ENCODE peak calls at places on chromosomes 3 and 15, in six cellular contexts. One of them, this sample, is unnamed.
A peak's percentile ranks its signal among the peaks of the same experiment; 100 is the strongest.

GRCh38 chr3:141335531-141336042 is 32.7 kb upstream of the ZBTB38 start:
- DNase-seq in right cardiac atrium: no peak
- DNase-seq in CD8-positive, alpha-beta memory T cell: no peak
- DNase-seq in GM12891: no peak
- DNase-seq in stimulated activated CD8-positive, alpha-beta memory T cell treated with anti-CD3 and anti-CD28 coated beads, Interleukin-7, amount 100 ng/mL, for 1 hour: no peak
- DNase-seq in T-helper 1 cell: no peak
- DNase-seq in this sample: no peak

GRCh38 chr3:124084398-124084881 is 92.5 kb upstream of the ROPN1 start:
- DNase-seq in stimulated activated CD8-positive, alpha-beta memory T cell treated with anti-CD3 and anti-CD28 coated beads, Interleukin-7, amount 100 ng/mL, for 1 hour: no peak
- DNase-seq in T-helper 1 cell: no peak
- DNase-seq in GM12891: no peak
- DNase-seq in CD8-positive, alpha-beta memory T cell: no peak
- DNase-seq in right cardiac atrium: no peak
- DNase-seq in this sample: no peak

GRCh38 chr3:143653493-143653892 is 194.8 kb downstream of the SLC9A9 start:
- DNase-seq in right cardiac atrium: no peak
- DNase-seq in GM12891: no peak
- DNase-seq in T-helper 1 cell: no peak
- DNase-seq in stimulated activated CD8-positive, alpha-beta memory T cell treated with anti-CD3 and anti-CD28 coated beads, Interleukin-7, amount 100 ng/mL, for 1 hour: no peak
- DNase-seq in CD8-positive, alpha-beta memory T cell: no peak
- DNase-seq in this sample: no peak

GRCh38 chr3:171323934-171324535 is 136.2 kb downstream of the TNIK start:
- DNase-seq in stimulated activated CD8-positive, alpha-beta memory T cell treated with anti-CD3 and anti-CD28 coated beads, Interleukin-7, amount 100 ng/mL, for 1 hour: no peak
- DNase-seq in right cardiac atrium: no peak
- DNase-seq in T-helper 1 cell: no peak
- DNase-seq in GM12891: no peak
- DNase-seq in CD8-positive, alpha-beta memory T cell: no peak
- DNase-seq in this sample: no peak

GRCh38 chr3:128551464-128551863 is 58.5 kb upstream of the GATA2 start:
- DNase-seq in GM12891: no peak
- DNase-seq in stimulated activated CD8-positive, alpha-beta memory T cell treated with anti-CD3 and anti-CD28 coated beads, Interleukin-7, amount 100 ng/mL, for 1 hour: no peak
- DNase-seq in right cardiac atrium: no peak
- DNase-seq in T-helper 1 cell: no peak
- DNase-seq in CD8-positive, alpha-beta memory T cell: no peak
- DNase-seq in this sample: no peak

GRCh38 chr3:48702320-48702921 is 14.6 kb downstream of the IP6K2 start:
- DNase-seq in GM12891: no peak
- DNase-seq in CD8-positive, alpha-beta memory T cell: no peak
- DNase-seq in stimulated activated CD8-positive, alpha-beta memory T cell treated with anti-CD3 and anti-CD28 coated beads, Interleukin-7, amount 100 ng/mL, for 1 hour: no peak
- DNase-seq in T-helper 1 cell: no peak
- DNase-seq in right cardiac atrium: no peak
- DNase-seq in this sample: no peak

GRCh38 chr3:32359766-32360513 is 31.7 kb upstream of the CMTM7 start:
- DNase-seq in stimulated activated CD8-positive, alpha-beta memory T cell treated with anti-CD3 and anti-CD28 coated beads, Interleukin-7, amount 100 ng/mL, for 1 hour: no peak
- DNase-seq in right cardiac atrium: no peak
- DNase-seq in T-helper 1 cell: no peak
- DNase-seq in GM12891: no peak
- DNase-seq in CD8-positive, alpha-beta memory T cell: no peak
- DNase-seq in this sample: no peak

GRCh38 chr3:196431193-196432136 is 762 bp downstream of the UBXN7 start:
- DNase-seq in right cardiac atrium: peak; percentile 73
- DNase-seq in T-helper 1 cell: peak; percentile 6
- DNase-seq in stimulated activated CD8-positive, alpha-beta memory T cell treated with anti-CD3 and anti-CD28 coated beads, Interleukin-7, amount 100 ng/mL, for 1 hour: no peak
- DNase-seq in CD8-positive, alpha-beta memory T cell: peak; percentile 51
- DNase-seq in GM12891: no peak
- DNase-seq in this sample: no peak

GRCh38 chr3:134367412-134367811 is 6.8 kb downstream of the AMOTL2 start:
- DNase-seq in T-helper 1 cell: no peak
- DNase-seq in right cardiac atrium: peak; percentile 47
- DNase-seq in GM12891: no peak
- DNase-seq in CD8-positive, alpha-beta memory T cell: no peak
- DNase-seq in stimulated activated CD8-positive, alpha-beta memory T cell treated with anti-CD3 and anti-CD28 coated beads, Interleukin-7, amount 100 ng/mL, for 1 hour: no peak
- DNase-seq in this sample: no peak

GRCh38 chr15:75921732-75922703 is 18.3 kb downstream of the FBXO22 start:
- DNase-seq in stimulated activated CD8-positive, alpha-beta memory T cell treated with anti-CD3 and anti-CD28 coated beads, Interleukin-7, amount 100 ng/mL, for 1 hour: no peak
- DNase-seq in T-helper 1 cell: peak; percentile 8
- DNase-seq in right cardiac atrium: no peak
- DNase-seq in CD8-positive, alpha-beta memory T cell: no peak
- DNase-seq in GM12891: no peak
- DNase-seq in this sample: peak; percentile 88

GRCh38 chr15:77753238-77753873 is 120.6 kb upstream of the LINGO1 start:
- DNase-seq in T-helper 1 cell: no peak
- DNase-seq in right cardiac atrium: no peak
- DNase-seq in CD8-positive, alpha-beta memory T cell: no peak
- DNase-seq in GM12891: no peak
- DNase-seq in stimulated activated CD8-positive, alpha-beta memory T cell treated with anti-CD3 and anti-CD28 coated beads, Interleukin-7, amount 100 ng/mL, for 1 hour: no peak
- DNase-seq in this sample: no peak

GRCh38 chr3:58041826-58042324 is 33.7 kb downstream of the FLNB start:
- DNase-seq in stimulated activated CD8-positive, alpha-beta memory T cell treated with anti-CD3 and anti-CD28 coated beads, Interleukin-7, amount 100 ng/mL, for 1 hour: no peak
- DNase-seq in T-helper 1 cell: no peak
- DNase-seq in CD8-positive, alpha-beta memory T cell: no peak
- DNase-seq in right cardiac atrium: no peak
- DNase-seq in GM12891: peak; percentile 32
- DNase-seq in this sample: no peak

GRCh38 chr3:8793242-8793641 is 23.8 kb upstream of the OXTR start:
- DNase-seq in CD8-positive, alpha-beta memory T cell: no peak
- DNase-seq in stimulated activated CD8-positive, alpha-beta memory T cell treated with anti-CD3 and anti-CD28 coated beads, Interleukin-7, amount 100 ng/mL, for 1 hour: no peak
- DNase-seq in GM12891: no peak
- DNase-seq in right cardiac atrium: no peak
- DNase-seq in T-helper 1 cell: no peak
- DNase-seq in this sample: no peak

GRCh38 chr3:184377882-184378445 is at the start of gene THPO:
- DNase-seq in stimulated activated CD8-positive, alpha-beta memory T cell treated with anti-CD3 and anti-CD28 coated beads, Interleukin-7, amount 100 ng/mL, for 1 hour: no peak
- DNase-seq in right cardiac atrium: peak; percentile 73
- DNase-seq in GM12891: no peak
- DNase-seq in CD8-positive, alpha-beta memory T cell: no peak
- DNase-seq in T-helper 1 cell: no peak
- DNase-seq in this sample: no peak

GRCh38 chr3:140092883-140093536 is 158.0 kb downstream of the CLSTN2 start:
- DNase-seq in right cardiac atrium: no peak
- DNase-seq in CD8-positive, alpha-beta memory T cell: no peak
- DNase-seq in GM12891: peak; percentile 12
- DNase-seq in stimulated activated CD8-positive, alpha-beta memory T cell treated with anti-CD3 and anti-CD28 coated beads, Interleukin-7, amount 100 ng/mL, for 1 hour: no peak
- DNase-seq in T-helper 1 cell: no peak
- DNase-seq in this sample: no peak

GRCh38 chr15:44501768-44502366 is 35.1 kb upstream of the EIF3J start:
- DNase-seq in right cardiac atrium: no peak
- DNase-seq in GM12891: peak; percentile 12
- DNase-seq in T-helper 1 cell: no peak
- DNase-seq in CD8-positive, alpha-beta memory T cell: no peak
- DNase-seq in stimulated activated CD8-positive, alpha-beta memory T cell treated with anti-CD3 and anti-CD28 coated beads, Interleukin-7, amount 100 ng/mL, for 1 hour: no peak
- DNase-seq in this sample: no peak

GRCh38 chr3:52453496-52454234 is at the start of gene TNNC1:
- DNase-seq in stimulated activated CD8-positive, alpha-beta memory T cell treated with anti-CD3 and anti-CD28 coated beads, Interleukin-7, amount 100 ng/mL, for 1 hour: no peak
- DNase-seq in GM12891: no peak
- DNase-seq in CD8-positive, alpha-beta memory T cell: no peak
- DNase-seq in T-helper 1 cell: no peak
- DNase-seq in right cardiac atrium: peak; percentile 85
- DNase-seq in this sample: no peak

GRCh38 chr15:90364251-90364650 is 12.2 kb downstream of the ZNF774 start:
- DNase-seq in GM12891: no peak
- DNase-seq in right cardiac atrium: no peak
- DNase-seq in CD8-positive, alpha-beta memory T cell: no peak
- DNase-seq in T-helper 1 cell: no peak
- DNase-seq in stimulated activated CD8-positive, alpha-beta memory T cell treated with anti-CD3 and anti-CD28 coated beads, Interleukin-7, amount 100 ng/mL, for 1 hour: no peak
- DNase-seq in this sample: no peak

GRCh38 chr3:84836961-84837360 is 121.8 kb upstream of the CADM2 start:
- DNase-seq in GM12891: no peak
- DNase-seq in T-helper 1 cell: no peak
- DNase-seq in CD8-positive, alpha-beta memory T cell: no peak
- DNase-seq in right cardiac atrium: no peak
- DNase-seq in stimulated activated CD8-positive, alpha-beta memory T cell treated with anti-CD3 and anti-CD28 coated beads, Interleukin-7, amount 100 ng/mL, for 1 hour: no peak
- DNase-seq in this sample: no peak

GRCh38 chr3:176951586-176952292 is 245.5 kb downstream of the TBL1XR1 start:
- DNase-seq in GM12891: no peak
- DNase-seq in stimulated activated CD8-positive, alpha-beta memory T cell treated with anti-CD3 and anti-CD28 coated beads, Interleukin-7, amount 100 ng/mL, for 1 hour: no peak
- DNase-seq in CD8-positive, alpha-beta memory T cell: no peak
- DNase-seq in right cardiac atrium: no peak
- DNase-seq in T-helper 1 cell: no peak
- DNase-seq in this sample: no peak

GRCh38 chr15:20644026-20644425 is 102.4 kb upstream of the GOLGA6L6 start:
- DNase-seq in CD8-positive, alpha-beta memory T cell: no peak
- DNase-seq in stimulated activated CD8-positive, alpha-beta memory T cell treated with anti-CD3 and anti-CD28 coated beads, Interleukin-7, amount 100 ng/mL, for 1 hour: no peak
- DNase-seq in GM12891: no peak
- DNase-seq in right cardiac atrium: peak; percentile 25
- DNase-seq in T-helper 1 cell: no peak
- DNase-seq in this sample: no peak

GRCh38 chr3:77601853-77602440 is 562.0 kb downstream of the ROBO2 start:
- DNase-seq in stimulated activated CD8-positive, alpha-beta memory T cell treated with anti-CD3 and anti-CD28 coated beads, Interleukin-7, amount 100 ng/mL, for 1 hour: no peak
- DNase-seq in right cardiac atrium: no peak
- DNase-seq in T-helper 1 cell: no peak
- DNase-seq in GM12891: no peak
- DNase-seq in CD8-positive, alpha-beta memory T cell: no peak
- DNase-seq in this sample: no peak

GRCh38 chr3:148757238-148757930 is 59.7 kb downstream of the AGTR1 start:
- DNase-seq in T-helper 1 cell: no peak
- DNase-seq in stimulated activated CD8-positive, alpha-beta memory T cell treated with anti-CD3 and anti-CD28 coated beads, Interleukin-7, amount 100 ng/mL, for 1 hour: no peak
- DNase-seq in GM12891: no peak
- DNase-seq in right cardiac atrium: no peak
- DNase-seq in CD8-positive, alpha-beta memory T cell: no peak
- DNase-seq in this sample: no peak

GRCh38 chr3:100163787-100164186 is 49.5 kb upstream of the FILIP1L start:
- DNase-seq in right cardiac atrium: no peak
- DNase-seq in CD8-positive, alpha-beta memory T cell: no peak
- DNase-seq in T-helper 1 cell: no peak
- DNase-seq in GM12891: no peak
- DNase-seq in stimulated activated CD8-positive, alpha-beta memory T cell treated with anti-CD3 and anti-CD28 coated beads, Interleukin-7, amount 100 ng/mL, for 1 hour: no peak
- DNase-seq in this sample: no peak

GRCh38 chr15:88655780-88656488 is 17.1 kb downstream of the ISG20 start:
- DNase-seq in CD8-positive, alpha-beta memory T cell: no peak
- DNase-seq in T-helper 1 cell: no peak
- DNase-seq in stimulated activated CD8-positive, alpha-beta memory T cell treated with anti-CD3 and anti-CD28 coated beads, Interleukin-7, amount 100 ng/mL, for 1 hour: no peak
- DNase-seq in GM12891: no peak
- DNase-seq in right cardiac atrium: no peak
- DNase-seq in this sample: peak; percentile 43

GRCh38 chr3:171959532-171960044 is 79.8 kb upstream of the FNDC3B start:
- DNase-seq in CD8-positive, alpha-beta memory T cell: no peak
- DNase-seq in stimulated activated CD8-positive, alpha-beta memory T cell treated with anti-CD3 and anti-CD28 coated beads, Interleukin-7, amount 100 ng/mL, for 1 hour: no peak
- DNase-seq in GM12891: no peak
- DNase-seq in right cardiac atrium: no peak
- DNase-seq in T-helper 1 cell: no peak
- DNase-seq in this sample: no peak

GRCh38 chr15:69973102-69973714 is 124.5 kb downstream of the TLE3 start:
- DNase-seq in GM12891: no peak
- DNase-seq in stimulated activated CD8-positive, alpha-beta memory T cell treated with anti-CD3 and anti-CD28 coated beads, Interleukin-7, amount 100 ng/mL, for 1 hour: no peak
- DNase-seq in right cardiac atrium: no peak
- DNase-seq in CD8-positive, alpha-beta memory T cell: peak; percentile 56
- DNase-seq in T-helper 1 cell: no peak
- DNase-seq in this sample: no peak

GRCh38 chr15:69755571-69756310 is 303.1 kb downstream of the RPLP1 start:
- DNase-seq in CD8-positive, alpha-beta memory T cell: peak; percentile 84
- DNase-seq in GM12891: peak; percentile 50
- DNase-seq in stimulated activated CD8-positive, alpha-beta memory T cell treated with anti-CD3 and anti-CD28 coated beads, Interleukin-7, amount 100 ng/mL, for 1 hour: peak; percentile 41
- DNase-seq in T-helper 1 cell: peak; percentile 54
- DNase-seq in right cardiac atrium: no peak
- DNase-seq in this sample: no peak

GRCh38 chr3:14303336-14304100 is 98.9 kb upstream of the SLC6A6 start:
- DNase-seq in stimulated activated CD8-positive, alpha-beta memory T cell treated with anti-CD3 and anti-CD28 coated beads, Interleukin-7, amount 100 ng/mL, for 1 hour: no peak
- DNase-seq in CD8-positive, alpha-beta memory T cell: no peak
- DNase-seq in right cardiac atrium: no peak
- DNase-seq in T-helper 1 cell: no peak
- DNase-seq in GM12891: no peak
- DNase-seq in this sample: no peak

GRCh38 chr3:153442386-153442785 is 280.4 kb downstream of the RAP2B start:
- DNase-seq in stimulated activated CD8-positive, alpha-beta memory T cell treated with anti-CD3 and anti-CD28 coated beads, Interleukin-7, amount 100 ng/mL, for 1 hour: no peak
- DNase-seq in GM12891: no peak
- DNase-seq in CD8-positive, alpha-beta memory T cell: no peak
- DNase-seq in right cardiac atrium: no peak
- DNase-seq in T-helper 1 cell: no peak
- DNase-seq in this sample: no peak

GRCh38 chr3:37762698-37763097 is 99.0 kb upstream of the CTDSPL start:
- DNase-seq in T-helper 1 cell: no peak
- DNase-seq in right cardiac atrium: no peak
- DNase-seq in stimulated activated CD8-positive, alpha-beta memory T cell treated with anti-CD3 and anti-CD28 coated beads, Interleukin-7, amount 100 ng/mL, for 1 hour: no peak
- DNase-seq in GM12891: no peak
- DNase-seq in CD8-positive, alpha-beta memory T cell: no peak
- DNase-seq in this sample: no peak

GRCh38 chr3:95899494-95899893 is 914.9 kb upstream of the EPHA6 start:
- DNase-seq in stimulated activated CD8-positive, alpha-beta memory T cell treated with anti-CD3 and anti-CD28 coated beads, Interleukin-7, amount 100 ng/mL, for 1 hour: no peak
- DNase-seq in CD8-positive, alpha-beta memory T cell: no peak
- DNase-seq in GM12891: no peak
- DNase-seq in right cardiac atrium: no peak
- DNase-seq in T-helper 1 cell: no peak
- DNase-seq in this sample: no peak

GRCh38 chr3:157066335-157067071 is 93.4 kb downstream of the CCNL1 start:
- DNase-seq in stimulated activated CD8-positive, alpha-beta memory T cell treated with anti-CD3 and anti-CD28 coated beads, Interleukin-7, amount 100 ng/mL, for 1 hour: no peak
- DNase-seq in T-helper 1 cell: no peak
- DNase-seq in right cardiac atrium: no peak
- DNase-seq in GM12891: no peak
- DNase-seq in CD8-positive, alpha-beta memory T cell: no peak
- DNase-seq in this sample: no peak